ENCODE peak calls at places on chromosomes 5 and 9, in nine cellular contexts. C, Z, H, A, U, Y, O, F and X are unnamed samples.

GRCh38 chr9:75847085-75847484 is 43.4 kb upstream of the PCSK5 start:
- DNase-seq in F (no peak), A (no peak), O (no peak), U (no peak), Z (no peak), H (no peak), Y (no peak), C (no peak), X (no peak)

GRCh38 chr9:105651806-105652205 is 10.5 kb upstream of the TAL2 start:
- DNase-seq in O (no peak), H (no peak), C (no peak), Y (no peak), F (no peak), A (no peak), Z (no peak), U (no peak), X (no peak)

GRCh38 chr9:121699271-121700164 is 48.1 kb downstream of the DAB2IP start:
- DNase-seq in U (peak; percentile 74), F (no peak), Z (peak; percentile 59), C (peak; percentile 47), Y (peak; percentile 93), H (peak; percentile 72), A (peak; percentile 59), O (no peak), X (peak; percentile 75)

GRCh38 chr9:28093141-28093540 is 519.9 kb upstream of the C9orf72 start:
- DNase-seq in A (no peak), U (no peak), Z (no peak), C (no peak), F (no peak), H (no peak), O (no peak), Y (no peak), X (no peak)

GRCh38 chr5:150114102-150114641 is 27.8 kb upstream of the CSF1R start:
- DNase-seq in A (no peak), O (no peak), H (peak; percentile 12), C (no peak), Z (peak; percentile 23), U (no peak), F (no peak), Y (no peak), X (no peak)

GRCh38 chr9:69811329-69811989 is 9.2 kb upstream of the CFAP95 start:
- DNase-seq in H (peak; percentile 39), A (no peak), O (no peak), F (no peak), C (no peak), U (no peak), Z (no peak), Y (no peak), X (no peak)

GRCh38 chr5:54160329-54160728 is 150.0 kb downstream of the ARL15 start:
- DNase-seq in H (no peak), Z (no peak), U (no peak), F (no peak), A (no peak), O (no peak), C (no peak), Y (no peak), X (no peak)

GRCh38 chr5:180343110-180343845 is 9.9 kb downstream of the GFPT2 start:
- DNase-seq in U (no peak), F (no peak), A (peak; percentile 73), C (peak; percentile 78), O (no peak), Z (no peak), H (peak; percentile 13), Y (peak; percentile 53), X (no peak)

GRCh38 chr5:151581841-151582583 is 9.1 kb downstream of the FAT2 start:
- DNase-seq in U (no peak), Y (no peak), F (no peak), Z (no peak), O (no peak), H (no peak), A (no peak), C (no peak), X (no peak)

GRCh38 chr9:15277400-15278137 is 29.4 kb downstream of the TTC39B start:
- DNase-seq in O (no peak), A (peak; percentile 31), F (no peak), U (peak; percentile 20), Y (no peak), C (peak; percentile 54), Z (no peak), H (no peak), X (no peak)

GRCh38 chr9:90189306-90189705 is 453.3 kb downstream of the DIRAS2 start:
- DNase-seq in A (no peak), Z (no peak), U (peak; percentile 74), F (no peak), C (no peak), Y (no peak), H (peak; percentile 67), O (no peak), X (no peak)

GRCh38 chr9:130570200-130570599 is 9.2 kb upstream of the FUBP3 start:
- DNase-seq in Z (no peak), A (peak; percentile 16), H (no peak), F (no peak), O (no peak), Y (no peak), U (no peak), C (peak; percentile 44), X (no peak)

DNA sequence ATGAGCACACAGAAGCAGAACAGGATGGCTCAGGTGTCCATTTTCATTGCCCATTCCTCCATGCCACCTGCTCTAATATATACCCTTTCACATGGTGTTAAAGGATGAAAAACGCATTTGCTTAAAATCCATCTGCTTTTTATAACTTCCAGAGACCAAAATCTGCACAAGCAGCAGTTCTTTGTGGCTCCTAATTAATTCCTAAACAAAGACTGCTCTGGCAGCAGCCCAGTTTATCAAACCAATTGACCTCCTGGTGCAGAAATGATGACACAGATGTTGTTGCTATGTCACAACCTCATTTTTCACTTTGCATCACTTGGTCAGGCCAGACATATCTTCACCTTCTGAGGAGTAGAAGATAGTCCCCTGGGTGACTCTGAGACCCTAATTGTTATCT is 141.2 kb downstream of the ASTN2 start:
- DNase-seq in U (no peak), A (no peak), C (no peak), Y (no peak), H (no peak), O (no peak), F (no peak), Z (no peak), X (no peak)
- TF ChIP-seq CTCF in U (no peak), A (no peak), C (no peak), Y (no peak), H (no peak), O (no peak), F (no peak), Z (no peak), X (no peak)

DNA sequence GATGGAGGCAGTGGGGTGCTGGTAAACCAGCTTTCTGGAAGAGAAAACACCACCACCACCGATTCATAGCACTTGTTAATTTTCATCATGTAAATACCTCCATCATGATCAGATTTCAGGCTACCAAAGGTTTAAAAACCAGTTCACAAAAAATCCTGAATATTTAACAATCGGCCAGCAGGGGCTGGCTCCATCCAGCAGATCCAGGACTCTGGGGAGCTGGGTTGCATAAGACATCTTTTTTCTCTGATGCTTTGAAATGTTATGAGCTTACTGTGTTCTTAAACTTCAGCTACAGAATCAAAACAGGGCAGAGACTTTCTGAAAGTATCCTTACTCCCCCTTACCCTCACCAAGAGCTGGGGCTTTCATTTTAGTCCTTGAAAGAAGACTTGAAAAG is 14.6 kb upstream of the RNF183 start:
- DNase-seq in C (peak; percentile 26), U (no peak), Y (no peak), F (no peak), H (no peak), A (peak; percentile 21), O (no peak), Z (no peak), X (no peak)
- TF ChIP-seq CTCF in C (peak; percentile 25), U (no peak), Y (no peak), F (no peak), H (no peak), A (peak; percentile 40), O (no peak), Z (no peak), X (peak; percentile 12)

GRCh38 chr9:134992755-134993124 is 75.0 kb upstream of the FCN1 start:
- DNase-seq in U (no peak), A (peak; percentile 3), Z (peak; percentile 49), C (no peak), O (no peak), F (no peak), Y (peak; percentile 76), H (no peak), X (no peak)

GRCh38 chr9:134995792-134996120 is 78.0 kb upstream of the FCN1 start:
- DNase-seq in H (no peak), O (no peak), U (no peak), F (no peak), Z (no peak), Y (no peak), A (no peak), C (no peak), X (no peak)

GRCh38 chr9:134993416-134993815 is 75.7 kb upstream of the FCN1 start:
- DNase-seq in H (no peak), F (no peak), C (no peak), U (no peak), Z (no peak), A (no peak), Y (peak; percentile 44), O (no peak), X (no peak)

GRCh38 chr9:134994926-134995791 is 77.4 kb upstream of the FCN1 start:
- DNase-seq in F (no peak), H (no peak), C (no peak), U (no peak), Y (peak; percentile 58), Z (no peak), A (no peak), O (no peak), X (no peak)

DNA sequence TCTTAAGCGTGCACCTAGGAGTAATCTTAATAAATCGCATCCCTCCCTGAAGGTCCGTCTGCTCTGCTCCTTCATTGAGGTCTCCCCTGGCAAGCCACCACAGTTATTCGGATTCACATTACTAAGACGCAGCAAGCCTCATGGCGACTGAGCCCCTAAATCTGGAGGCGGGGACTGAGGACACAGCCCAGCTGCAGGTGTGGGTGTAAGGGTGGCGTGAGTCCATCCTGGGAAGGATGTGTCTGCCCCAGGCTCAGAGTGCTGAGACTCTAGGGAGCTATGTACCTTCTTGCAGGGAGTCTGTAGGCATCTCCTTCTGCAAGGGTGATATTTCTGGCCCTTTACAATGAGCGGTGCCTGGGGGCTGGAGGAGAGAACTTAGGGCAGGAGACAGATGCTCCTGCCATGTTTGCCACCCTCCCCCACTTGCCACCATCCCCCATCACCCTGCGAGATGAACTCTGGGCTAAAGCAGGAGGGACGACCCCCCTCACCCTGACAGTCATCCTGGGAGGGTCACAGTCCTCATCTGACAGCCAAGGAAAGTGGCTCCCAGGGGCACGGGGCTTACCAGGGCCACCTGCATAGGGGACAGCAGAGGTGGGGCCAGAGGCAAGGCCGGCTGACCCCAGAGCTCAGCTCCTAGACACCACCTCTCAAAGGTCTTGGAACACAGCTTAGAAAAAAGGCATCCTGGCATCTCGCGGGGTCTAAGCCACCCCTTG is 76.4 kb upstream of the FCN1 start:
- DNase-seq in Z (no peak), O (no peak), U (no peak), A (no peak), C (no peak), H (no peak), Y (peak; percentile 48), F (no peak), X (no peak)
- TF ChIP-seq CTCF in Z (no peak), O (no peak), U (no peak), A (no peak), C (no peak), H (no peak), Y (no peak), F (no peak), X (no peak)

DNA sequence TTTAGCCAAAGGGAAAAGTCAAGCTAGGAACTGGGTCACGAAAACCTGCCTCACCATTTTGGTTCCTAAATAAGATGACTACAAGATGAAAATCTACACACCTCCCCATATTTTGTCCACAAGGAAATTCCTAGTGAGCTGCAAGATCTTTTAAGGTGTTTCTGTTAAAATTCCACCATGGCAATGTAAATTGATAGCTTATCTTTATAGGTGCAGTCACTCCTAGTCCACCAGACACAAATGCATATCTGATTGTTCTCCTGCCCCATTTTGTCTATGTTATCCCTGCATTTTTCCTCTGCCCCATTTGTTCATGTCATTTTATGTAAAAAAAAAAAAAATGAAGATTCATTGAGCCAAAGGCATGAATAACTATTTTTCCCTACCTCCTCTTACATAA is 41.1 kb upstream of the SELENOP start:
- DNase-seq in C (no peak), F (no peak), O (no peak), Y (no peak), U (no peak), H (no peak), Z (no peak), A (no peak), X (no peak)
- TF ChIP-seq CTCF in C (no peak), F (no peak), O (no peak), Y (no peak), U (no peak), H (no peak), Z (no peak), A (no peak), X (no peak)